ENCODE peak calls at places on chromosomes 12 and 14, in ten cellular contexts. F is activated T-cell treated with anti-CD3 and anti-CD28 coated beads, Interleukin-2, amount 50 U/mL, for 72 hours; N is ascending aorta; W is cardiac septum; I is PC-3; Q is sciatic nerve; O is choroid plexus epithelial cell; H is MCF 10A; X is NCI-H2107; J is activated CD4-positive, alpha-beta T cell treated with anti-CD3 and anti-CD28 coated beads, Interleukin-2, amount 50 U/mL, for 1 hour. Y is an unnamed sample.

GRCh38 chr12:96889273-96889933 is 17.7 kb upstream of the NEDD1 start:
- DNase-seq in H (peak), O (peak), W (no peak), X (no peak), I (peak), Q (no peak), F (no peak), J (no peak), N (no peak), Y (no peak)

GRCh38 chr12:6626654-6627283 is 9.0 kb downstream of the LPAR5 start:
- DNase-seq in N (no peak), F (no peak), X (no peak), Q (no peak), J (no peak), O (no peak), H (no peak), I (no peak), W (no peak), Y (peak)

GRCh38 chr12:102232446-102232845 is 34.8 kb upstream of the PMCH start:
- DNase-seq in X (no peak), N (no peak), I (no peak), W (no peak), Q (no peak), H (no peak), F (no peak), J (no peak), O (no peak), Y (no peak)

GRCh38 chr12:63753743-63754142 is 26.0 kb upstream of the RXYLT1 start:
- DNase-seq in J (no peak), Q (no peak), F (no peak), W (no peak), H (peak), I (peak), O (peak), N (no peak), X (no peak), Y (no peak)

GRCh38 chr14:69263364-69263763 is 3.4 kb downstream of the GALNT16 start:
- DNase-seq in F (no peak), N (peak), O (peak), X (peak), H (peak), I (peak), W (no peak), J (no peak), Q (peak), Y (no peak)

GRCh38 chr12:5817246-5817645 is 127.8 kb downstream of the ANO2 start:
- DNase-seq in W (no peak), I (no peak), Q (no peak), F (no peak), N (no peak), J (no peak), H (no peak), O (no peak), X (no peak), Y (no peak)

GRCh38 chr12:57475271-57476161 is 4.2 kb downstream of the ARHGAP9 start:
- DNase-seq in Q (peak), O (peak), W (no peak), N (no peak), H (no peak), J (no peak), I (no peak), X (no peak), F (no peak), Y (no peak)

GRCh38 chr14:102805454-102805891 is 28.2 kb downstream of the TRAF3 start:
- DNase-seq in N (no peak), O (peak), X (no peak), W (no peak), Q (no peak), I (peak), H (peak), J (peak), F (peak), Y (peak)

GRCh38 chr12:56126732-56127239 is 1.3 kb upstream of the ESYT1 start:
- DNase-seq in O (no peak), Q (no peak), I (no peak), F (no peak), N (no peak), H (no peak), J (no peak), X (no peak), W (no peak), Y (no peak)

Y was measured in activated CD4-positive, alpha-beta memory T cell treated with anti-CD3 and anti-CD28 coated beads, Interleukin-2, amount 10 ng/mL, durations not matched to agents 7 days and 5 days.